ENCODE peak calls at places on chromosomes 16 and 17, in nine cellular contexts. W is sigmoid colon; K is heart right ventricle; D is endodermal cell; U is lower lobe of right lung; T is CD8-positive, alpha-beta T cell; N is right atrium auricular region; B is GM23248; I is lung. G is an unnamed sample.
A peak's percentile ranks its signal among the peaks of the same experiment; 100 is the strongest.

GRCh38 chr17:59607817-59608403 is 11.8 kb upstream of the CLTC start:
- DNase-seq in N (no peak), I (no peak), W (no peak), U (no peak), K (no peak), D (peak; percentile 88), T (no peak), B (no peak), G (no peak)

GRCh38 chr17:12983986-12984932 is 33.6 kb downstream of the ELAC2 start:
- DNase-seq in D (no peak), U (no peak), T (no peak), B (peak; percentile 98), K (peak; percentile 54), W (peak; percentile 91), I (peak; percentile 42), N (peak; percentile 88), G (no peak)

GRCh38 chr16:23979982-23980381 is 144.2 kb downstream of the PRKCB start:
- DNase-seq in T (no peak), I (no peak), U (no peak), K (no peak), B (no peak), D (no peak), N (no peak), W (no peak), G (no peak)

GRCh38 chr16:78127130-78127529 is 27.7 kb downstream of the WWOX start:
- DNase-seq in T (no peak), W (no peak), N (no peak), B (peak; percentile 46), U (no peak), K (no peak), I (no peak), D (no peak), G (no peak)

GRCh38 chr16:56734429-56734828 is 4.5 kb downstream of the NUP93 start:
- DNase-seq in B (peak; percentile 45), N (no peak), K (no peak), U (no peak), D (no peak), W (no peak), I (no peak), T (no peak), G (no peak)

GRCh38 chr16:28280881-28281836 is 11.2 kb upstream of the SBK1 start:
- DNase-seq in W (no peak), T (no peak), D (peak; percentile 50), U (no peak), I (no peak), B (no peak), K (no peak), N (no peak), G (no peak)

GRCh38 chr16:73047536-73048291 is at the start of gene ZFHX3:
- DNase-seq in T (peak; percentile 15), K (peak; percentile 68), D (peak; percentile 87), U (peak; percentile 84), I (peak; percentile 70), W (peak; percentile 90), N (peak; percentile 90), B (peak; percentile 83), G (peak; percentile 38)

GRCh38 chr17:36591434-36592315 is at the start of gene DHRS11:
- DNase-seq in U (peak; percentile 89), W (peak; percentile 88), T (peak; percentile 69), B (peak; percentile 90), I (peak; percentile 83), D (peak; percentile 98), N (peak; percentile 73), K (peak; percentile 84), G (peak; percentile 66)

GRCh38 chr16:28548306-28548802 is 5.4 kb upstream of the SGF29 start:
- DNase-seq in U (no peak), K (no peak), W (no peak), B (no peak), T (no peak), D (no peak), I (no peak), N (no peak), G (no peak)

GRCh38 chr17:62075308-62075815 is 10.3 kb upstream of the MED13 start:
- DNase-seq in T (no peak), K (no peak), B (peak; percentile 23), U (no peak), N (no peak), I (peak; percentile 25), D (peak; percentile 52), W (no peak), G (no peak)

GRCh38 chr17:70687421-70687820 is 518.1 kb downstream of the KCNJ2 start:
- DNase-seq in W (no peak), K (no peak), T (no peak), B (no peak), U (no peak), D (no peak), N (no peak), I (no peak), G (no peak)

GRCh38 chr16:27726621-27727275 is 176.8 kb downstream of the KATNIP start:
- DNase-seq in U (no peak), W (no peak), B (peak; percentile 61), T (no peak), K (no peak), I (no peak), D (no peak), N (no peak), G (no peak)

GRCh38 chr17:36118477-36119353 is 15.1 kb downstream of the CCL4 start:
- DNase-seq in U (no peak), W (no peak), D (no peak), K (no peak), N (no peak), I (no peak), B (no peak), T (no peak), G (no peak)

GRCh38 chr16:52466998-52467397 is 79.9 kb downstream of the TOX3 start:
- DNase-seq in B (no peak), I (no peak), N (no peak), T (no peak), D (no peak), U (no peak), K (no peak), W (no peak), G (no peak)

GRCh38 chr16:88404769-88405168 is 22.0 kb downstream of the ZNF469 start:
- DNase-seq in K (no peak), W (no peak), D (no peak), T (no peak), N (no peak), I (no peak), U (no peak), B (no peak), G (no peak)

GRCh38 chr17:42067371-42068180 is 17.2 kb upstream of the C17orf113 start:
- DNase-seq in K (peak; percentile 48), D (peak; percentile 98), N (peak; percentile 66), T (peak; percentile 52), I (peak; percentile 67), U (peak; percentile 72), B (peak; percentile 51), W (peak; percentile 75), G (peak; percentile 49)

GRCh38 chr16:81266680-81267095 is 28.2 kb downstream of the BCO1 start:
- DNase-seq in B (no peak), D (no peak), I (no peak), K (no peak), T (no peak), W (no peak), N (no peak), U (no peak), G (no peak)

GRCh38 chr17:322006-322780 is 30.4 kb downstream of the RPH3AL start:
- DNase-seq in N (no peak), U (peak; percentile 35), B (no peak), T (no peak), K (no peak), I (no peak), D (no peak), W (peak; percentile 49), G (no peak)

GRCh38 chr16:89193576-89194293 is 6.6 kb downstream of the SLC22A31 start:
- DNase-seq in W (no peak), N (no peak), U (peak; percentile 56), K (no peak), I (no peak), D (peak; percentile 65), T (no peak), B (no peak), G (no peak)

GRCh38 chr16:624522-625401 is 6.0 kb upstream of the WFIKKN1 start:
- DNase-seq in N (no peak), I (no peak), U (no peak), B (no peak), W (peak; percentile 53), K (no peak), D (no peak), T (no peak), G (no peak)
- H3K27ac ChIP-seq in N (no peak overlapping the region), I (no peak overlapping the region), U (no peak overlapping the region), B (no peak overlapping the region), W (no peak overlapping the region), K (no peak overlapping the region), D (no peak overlapping the region), T (no peak overlapping the region), G (no peak overlapping the region)

GRCh38 chr17:34442387-34443111 is 79.5 kb upstream of the CCL1 start:
- DNase-seq in I (no peak), T (no peak), K (peak; percentile 9), B (no peak), N (no peak), U (no peak), D (no peak), W (no peak), G (no peak)
- H3K27ac ChIP-seq in I (no peak overlapping the region), T (no peak overlapping the region), K (no peak overlapping the region), B (no peak overlapping the region), N (no peak overlapping the region), U (no peak overlapping the region), D (no peak overlapping the region), W (no peak overlapping the region), G (no peak overlapping the region)

GRCh38 chr16:3007957-3008748 is 4.6 kb upstream of the CLDN9 start:
- DNase-seq in U (peak; percentile 75), W (no peak), I (peak; percentile 52), B (no peak), K (no peak), T (no peak), D (peak; percentile 96), N (no peak), G (no peak)

GRCh38 chr16:3012246-3012645 is 477 bp upstream of the CLDN9 start:
- DNase-seq in U (no peak), T (no peak), D (peak; percentile 73), I (no peak), W (no peak), N (no peak), K (no peak), B (no peak), G (no peak)

GRCh38 chr16:3009568-3010390 is 2.9 kb upstream of the CLDN9 start:
- DNase-seq in I (peak; percentile 79), B (peak; percentile 42), W (no peak), D (peak; percentile 95), N (no peak), U (peak; percentile 88), T (no peak), K (no peak), G (no peak)

GRCh38 chr16:3008749-3009088 is 4.0 kb upstream of the CLDN9 start:
- DNase-seq in T (no peak), U (no peak), I (no peak), W (no peak), D (no peak), N (no peak), B (no peak), K (no peak), G (no peak)

GRCh38 chr16:3010510-3010909 is 2.2 kb upstream of the CLDN9 start:
- DNase-seq in T (no peak), W (no peak), K (no peak), U (no peak), B (no peak), N (no peak), D (no peak), I (no peak), G (no peak)
- H3K27ac ChIP-seq in T (no peak overlapping the region), W (no peak overlapping the region), K (no peak overlapping the region), U (peak overlapping the region; percentile 73), B (no peak overlapping the region), N (no peak overlapping the region), D (no peak overlapping the region), I (peak overlapping the region; percentile 49), G (no peak overlapping the region)

GRCh38 chr17:30809867-30810266 is 14.6 kb downstream of the CRLF3 start:
- DNase-seq in N (no peak), K (no peak), D (no peak), T (no peak), W (no peak), B (no peak), I (no peak), U (no peak), G (no peak)
- H3K27ac ChIP-seq in N (no peak overlapping the region), K (peak overlapping the region; percentile 91), D (no peak overlapping the region), T (peak overlapping the region; percentile 53), W (no peak overlapping the region), B (no peak overlapping the region), I (no peak overlapping the region), U (peak overlapping the region; percentile 60), G (peak overlapping the region; percentile 81)